ENCODE peak calls at places on chromosomes 7 and 10, in nine cellular contexts. G, W, B, H, A, Z, O, T and R are unnamed samples.

GRCh38 chr10:3278771-3279170 is 106.2 kb upstream of the PITRM1 start:
- DNase-seq in W (no peak), O (no peak), A (no peak), G (no peak), B (no peak), T (no peak), Z (no peak), H (no peak), R (no peak)

GRCh38 chr10:15780353-15781135 is 60.8 kb upstream of the ITGA8 start:
- DNase-seq in H (no peak), O (no peak), G (no peak), T (peak), A (no peak), W (peak), Z (no peak), B (peak), R (no peak)

GRCh38 chr7:106236065-106236464 is 48.7 kb downstream of the NAMPT start:
- DNase-seq in O (no peak), W (no peak), A (no peak), H (no peak), B (no peak), Z (no peak), T (no peak), G (no peak), R (no peak)

GRCh38 chr10:47400786-47401185 is 16.7 kb upstream of the ZNF488 start:
- DNase-seq in O (no peak), W (no peak), T (no peak), B (no peak), A (no peak), G (no peak), Z (no peak), H (no peak), R (no peak)

GRCh38 chr7:80848841-80849240 is 70.0 kb downstream of the SEMA3C start:
- DNase-seq in G (no peak), Z (no peak), A (no peak), W (no peak), B (no peak), O (no peak), T (no peak), H (no peak), R (no peak)

GRCh38 chr10:89810908-89811515 is 109.6 kb downstream of the KIF20B start:
- DNase-seq in Z (no peak), W (no peak), B (no peak), T (no peak), O (no peak), H (no peak), G (no peak), A (no peak), R (no peak)

GRCh38 chr10:82377608-82378007 is 502.6 kb downstream of the NRG3 start:
- DNase-seq in A (no peak), G (no peak), H (no peak), Z (no peak), W (no peak), O (no peak), T (no peak), B (no peak), R (no peak)

GRCh38 chr7:82443801-82444219 is 233 bp upstream of the CACNA2D1 start:
- DNase-seq in H (peak), A (no peak), G (peak), B (peak), O (peak), T (peak), W (peak), Z (peak), R (peak)

GRCh38 chr7:25758559-25758958 is 393.4 kb upstream of the NFE2L3 start:
- DNase-seq in B (peak), O (no peak), H (no peak), G (no peak), T (no peak), W (no peak), A (no peak), Z (no peak), R (no peak)

GRCh38 chr10:75234683-75235374 is 928 bp downstream of the COMTD1 start:
- DNase-seq in T (peak), B (no peak), H (peak), Z (no peak), A (no peak), O (no peak), W (peak), G (no peak), R (peak)

GRCh38 chr7:132577206-132578049 is 1.2 kb upstream of the PLXNA4 start:
- DNase-seq in O (peak), W (peak), T (peak), B (peak), G (peak), Z (peak), A (no peak), H (no peak), R (no peak)

GRCh38 chr10:51956822-51957221 is 257.4 kb upstream of the CSTF2T start:
- DNase-seq in T (no peak), O (no peak), G (no peak), H (no peak), Z (no peak), A (no peak), W (no peak), B (no peak), R (no peak)

GRCh38 chr7:83947260-83947659 is 247.3 kb downstream of the SEMA3A start:
- DNase-seq in W (no peak), G (no peak), O (no peak), Z (no peak), A (no peak), H (no peak), T (no peak), B (peak), R (no peak)
- TF ChIP-seq CTCF in W (no peak), G (peak), O (peak), Z (peak), A (peak), H (no peak), T (no peak), B (peak), R (peak)

GRCh38 chr7:1448958-1449357 is 10.3 kb downstream of the MICALL2 start:
- DNase-seq in W (no peak), T (no peak), Z (no peak), H (no peak), O (no peak), G (no peak), B (no peak), A (no peak), R (no peak)
- TF ChIP-seq CTCF in W (no peak), T (no peak), Z (no peak), H (no peak), O (no peak), G (no peak), B (no peak), A (peak), R (no peak)

GRCh38 chr10:21311426-21311825 is 214.1 kb downstream of the SKIDA1 start:
- DNase-seq in Z (no peak), H (no peak), W (no peak), B (no peak), O (no peak), G (no peak), T (no peak), A (no peak), R (no peak)

GRCh38 chr10:21314234-21314633 is 211.2 kb downstream of the SKIDA1 start:
- DNase-seq in A (no peak), H (no peak), Z (peak), B (no peak), G (no peak), O (no peak), W (no peak), T (no peak), R (no peak)

GRCh38 chr10:21313691-21314090 is 211.8 kb downstream of the SKIDA1 start:
- DNase-seq in G (no peak), H (no peak), Z (no peak), A (no peak), B (no peak), T (no peak), W (no peak), O (no peak), R (no peak)

GRCh38 chr10:21308018-21308417 is 217.5 kb downstream of the SKIDA1 start:
- DNase-seq in T (no peak), W (no peak), B (no peak), G (no peak), H (no peak), Z (no peak), A (no peak), O (no peak), R (no peak)

DNA sequence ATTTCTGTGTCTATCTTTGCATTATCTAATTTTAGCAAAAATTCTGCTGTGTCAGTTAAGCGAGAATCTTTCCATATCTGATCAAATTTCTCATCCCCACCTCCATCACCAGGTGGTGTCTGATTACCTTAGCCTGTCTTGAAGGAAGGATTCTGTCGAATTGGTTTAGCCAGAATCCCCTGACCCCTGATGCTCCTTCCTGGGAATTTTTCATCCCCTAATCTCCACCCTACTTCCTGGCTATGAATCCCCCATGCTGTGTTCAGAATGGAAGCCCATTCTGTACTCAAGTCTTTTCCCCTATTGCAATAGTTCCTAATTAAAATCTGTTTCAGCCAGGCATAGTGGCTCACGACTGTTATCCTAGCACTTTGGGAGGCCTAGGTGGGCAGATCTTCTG is 216.1 kb downstream of the SKIDA1 start:
- DNase-seq in T (no peak), Z (no peak), G (no peak), B (no peak), O (no peak), A (no peak), H (no peak), W (no peak), R (peak)
- TF ChIP-seq CTCF in T (no peak), Z (no peak), G (no peak), B (no peak), O (no peak), A (no peak), H (no peak), W (no peak), R (no peak)

GRCh38 chr10:7818295-7819125 is at the start of gene TAF3:
- DNase-seq in T (peak), G (peak), A (peak), W (peak), Z (peak), O (peak), B (peak), H (peak), R (peak)

GRCh38 chr10:7817984-7818294 is 366 bp upstream of the TAF3 start:
- DNase-seq in B (no peak), W (no peak), H (no peak), T (no peak), G (no peak), Z (no peak), A (no peak), O (no peak), R (no peak)

GRCh38 chr10:7817576-7817975 is 729 bp upstream of the TAF3 start:
- DNase-seq in A (no peak), G (no peak), W (no peak), T (no peak), Z (no peak), H (peak), B (no peak), O (no peak), R (no peak)

GRCh38 chr10:7824251-7824650 is 5.9 kb downstream of the TAF3 start:
- DNase-seq in A (no peak), O (no peak), H (no peak), T (no peak), B (no peak), W (no peak), G (no peak), Z (no peak), R (no peak)

DNA sequence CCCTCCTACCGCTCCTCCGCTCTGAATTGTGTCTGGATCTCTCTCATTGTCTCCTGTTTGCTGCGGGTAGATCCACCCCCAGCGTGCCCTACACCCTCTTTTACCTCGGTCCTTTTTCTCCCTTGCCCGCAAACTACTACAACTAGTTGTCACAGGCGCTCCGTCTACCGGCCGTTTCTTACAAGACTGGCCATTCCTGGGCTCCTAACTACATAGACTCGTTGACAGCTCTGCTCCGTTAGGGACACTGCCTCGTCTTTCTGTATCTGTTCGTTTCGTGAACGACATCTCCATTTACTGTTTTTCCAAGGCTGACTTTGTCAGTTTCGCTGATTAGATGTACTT is 793 bp downstream of the TAF3 start:
- DNase-seq in H (no peak), A (no peak), T (peak), G (no peak), W (no peak), O (peak), Z (peak), B (peak), R (peak)
- TF ChIP-seq CTCF in H (no peak), A (peak), T (no peak), G (peak), W (no peak), O (peak), Z (peak), B (peak), R (peak)

GRCh38 chr10:19728376-19728775 is 87.9 kb upstream of the PLXDC2 start:
- DNase-seq in H (no peak), B (no peak), O (no peak), G (no peak), T (no peak), A (no peak), W (no peak), Z (no peak), R (no peak)
- TF ChIP-seq CTCF in H (no peak), B (no peak), O (no peak), G (no peak), T (no peak), A (no peak), W (no peak), Z (no peak), R (no peak)

DNA sequence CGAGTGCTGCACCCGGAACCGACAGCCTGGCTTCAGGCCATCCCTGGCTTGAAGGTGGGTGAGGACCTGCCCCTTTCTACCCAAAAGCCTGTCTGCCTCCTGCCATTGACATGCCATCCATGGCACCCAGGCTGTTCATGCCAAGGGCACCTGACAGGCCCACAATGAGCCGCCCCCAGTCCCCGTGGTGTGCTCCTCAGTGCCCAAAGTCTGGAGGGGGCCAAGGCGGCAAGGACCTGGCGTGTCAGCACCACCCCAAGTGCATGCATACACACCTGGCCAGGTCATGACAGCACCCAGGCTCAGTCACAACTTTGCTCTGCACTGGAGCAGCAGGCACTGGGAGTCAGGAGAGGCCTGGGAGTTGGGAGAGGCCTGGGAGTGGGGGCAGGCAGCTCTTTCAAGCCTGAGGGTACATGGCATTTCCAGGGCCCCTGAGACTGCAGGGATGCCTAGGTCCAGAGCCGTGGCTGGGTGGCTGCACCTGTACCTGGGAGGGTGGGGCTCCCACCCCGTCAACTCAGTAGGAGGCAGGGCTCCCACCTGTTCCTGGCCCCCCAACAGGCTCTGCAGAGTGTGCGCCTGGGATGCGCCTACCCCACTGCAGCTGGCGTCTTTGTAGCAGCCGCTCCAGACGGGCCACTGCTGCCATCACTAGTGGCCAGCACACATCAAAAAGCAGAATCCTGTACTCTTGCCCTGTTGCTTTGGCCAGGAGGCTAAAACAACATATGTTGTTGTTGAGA is 71.7 kb downstream of the ZNF467 start:
- DNase-seq in O (no peak), H (peak), T (no peak), B (no peak), A (no peak), Z (no peak), G (no peak), W (no peak), R (no peak)
- TF ChIP-seq CTCF in O (no peak), H (no peak), T (no peak), B (no peak), A (no peak), Z (no peak), G (no peak), W (no peak), R (no peak)